ENCODE peak calls at places on chromosomes 13 and 19, in seven cellular contexts. M, G, Z, V, N, L and D are unnamed samples.

GRCh38 chr13:43979492-43979891 is 99.8 kb downstream of the LACC1 start:
- DNase-seq in N (no peak), L (no peak), G (no peak), Z (no peak), M (no peak), V (no peak), D (no peak)

GRCh38 chr19:49499030-49499670 is 2.9 kb downstream of the RPS11 start:
- DNase-seq in N (no peak), Z (no peak), V (no peak), M (no peak), G (no peak), L (no peak), D (no peak)

GRCh38 chr19:34504809-34505291 is 23.3 kb downstream of the WTIP start:
- DNase-seq in G (no peak), Z (no peak), N (no peak), M (no peak), V (no peak), L (no peak), D (no peak)

GRCh38 chr19:5339950-5340636 is 519 bp downstream of the PTPRS start:
- DNase-seq in G (peak), M (no peak), N (no peak), V (no peak), L (no peak), Z (no peak), D (peak)

GRCh38 chr19:40771101-40771539 is 4.2 kb upstream of the MIA start:
- DNase-seq in N (no peak), M (no peak), L (no peak), G (no peak), V (no peak), Z (no peak), D (no peak)

GRCh38 chr19:46659151-46660007 is 1.6 kb downstream of the DACT3 start:
- DNase-seq in G (no peak), L (no peak), N (peak), Z (no peak), V (no peak), M (no peak), D (peak)

GRCh38 chr19:41302624-41303351 is 7.2 kb upstream of the CCDC97 start:
- DNase-seq in G (no peak), Z (no peak), L (no peak), V (no peak), M (no peak), N (no peak), D (no peak)

GRCh38 chr19:47711652-47712239 is 1.5 kb upstream of the EHD2 start:
- DNase-seq in M (no peak), N (no peak), V (no peak), G (no peak), Z (no peak), L (no peak), D (no peak)

GRCh38 chr13:92164822-92165221 is 766.4 kb downstream of the GPC5 start:
- DNase-seq in M (no peak), V (no peak), G (no peak), L (no peak), Z (no peak), N (no peak), D (no peak)

GRCh38 chr19:2500861-2501260 is 24.9 kb downstream of the GADD45B start:
- DNase-seq in V (no peak), G (no peak), N (no peak), L (no peak), Z (no peak), M (no peak), D (no peak)

GRCh38 chr13:56700324-56700723 is 440.4 kb upstream of the PRR20A start:
- DNase-seq in V (peak), L (no peak), N (no peak), M (no peak), G (no peak), Z (no peak), D (no peak)

GRCh38 chr13:113591750-113592149 is 7.2 kb downstream of the TFDP1 start:
- DNase-seq in Z (no peak), N (no peak), G (no peak), M (no peak), L (no peak), V (no peak), D (no peak)

GRCh38 chr19:56351208-56351607 is 36.6 kb upstream of the ZSCAN5A start:
- DNase-seq in Z (no peak), G (no peak), L (no peak), V (no peak), M (no peak), N (no peak), D (no peak)

GRCh38 chr19:51375504-51376221 is 3.2 kb upstream of the NKG7 start:
- DNase-seq in M (no peak), Z (no peak), L (no peak), G (no peak), N (no peak), V (no peak), D (no peak)